ENCODE peak calls at places on chromosomes 16 and 17, in eight cellular contexts. Q, K, T, G, H, N, D and U are unnamed samples.

GRCh38 chr17:3963214-3964201 is 729 bp downstream of the ATP2A3 start:
- DNase-seq in Q (peak), K (peak), T (no peak), G (no peak), H (peak), N (peak), D (peak), U (peak)

GRCh38 chr17:74713199-74713755 is 554 bp upstream of the CD300LF start:
- DNase-seq in Q (no peak), K (peak), T (no peak), G (no peak), H (no peak), N (no peak), D (no peak), U (no peak)

GRCh38 chr16:88936913-88937666 is 39.9 kb downstream of the CBFA2T3 start:
- DNase-seq in Q (no peak), K (peak), T (no peak), G (no peak), H (no peak), N (no peak), D (no peak), U (no peak)

GRCh38 chr16:14070877-14071575 is at the start of gene MRTFB:
- DNase-seq in Q (peak), K (peak), T (peak), G (peak), H (peak), N (peak), D (peak), U (peak)

GRCh38 chr16:15403392-15403995 is 7.9 kb downstream of the MPV17L start:
- DNase-seq in Q (no peak), K (no peak), T (peak), G (peak), H (no peak), N (no peak), D (no peak), U (no peak)

GRCh38 chr17:30554839-30555751 is 77.9 kb downstream of the GOSR1 start:
- DNase-seq in Q (no peak), K (peak), T (peak), G (peak), H (peak), N (peak), D (no peak), U (peak)

GRCh38 chr17:82973456-82974135 is 105.8 kb upstream of the METRNL start:
- DNase-seq in Q (no peak), K (no peak), T (no peak), G (no peak), H (no peak), N (no peak), D (no peak), U (no peak)

GRCh38 chr16:17846030-17846429 is 375.3 kb upstream of the XYLT1 start:
- DNase-seq in Q (no peak), K (no peak), T (no peak), G (no peak), H (no peak), N (no peak), D (no peak), U (no peak)

GRCh38 chr17:28528329-28529011 is 22.3 kb downstream of the FOXN1 start:
- DNase-seq in Q (no peak), K (no peak), T (peak), G (peak), H (no peak), N (peak), D (no peak), U (no peak)

GRCh38 chr17:17254026-17254425 is 17.1 kb upstream of the FLCN start:
- DNase-seq in Q (no peak), K (no peak), T (peak), G (no peak), H (no peak), N (no peak), D (no peak), U (no peak)

GRCh38 chr16:87074635-87075318 is 242.4 kb downstream of the C16orf95 start:
- DNase-seq in Q (peak), K (no peak), T (no peak), G (no peak), H (no peak), N (peak), D (no peak), U (no peak)

GRCh38 chr16:2178321-2179106 is 17.9 kb downstream of the CASKIN1 start:
- DNase-seq in Q (no peak), K (no peak), T (peak), G (no peak), H (no peak), N (no peak), D (peak), U (peak)

GRCh38 chr17:41512789-41513547 is 5.7 kb downstream of the KRT15 start:
- DNase-seq in Q (no peak), K (no peak), T (no peak), G (no peak), H (no peak), N (no peak), D (no peak), U (no peak)

GRCh38 chr16:53756329-53756996 is 52.5 kb downstream of the FTO start:
- DNase-seq in Q (no peak), K (no peak), T (no peak), G (peak), H (no peak), N (no peak), D (no peak), U (no peak)

GRCh38 chr17:80232438-80232837 is 12.2 kb downstream of the SLC26A11 start:
- DNase-seq in Q (no peak), K (no peak), T (no peak), G (no peak), H (no peak), N (no peak), D (no peak), U (no peak)

GRCh38 chr16:65919116-65919515 is 447.4 kb upstream of the CDH5 start:
- DNase-seq in Q (no peak), K (no peak), T (no peak), G (no peak), H (no peak), N (no peak), D (no peak), U (no peak)

GRCh38 chr16:19718624-19718965 is 524 bp downstream of the IQCK start:
- DNase-seq in Q (no peak), K (no peak), T (no peak), G (no peak), H (no peak), N (no peak), D (peak), U (no peak)

GRCh38 chr17:66468241-66469087 is 166.1 kb downstream of the PRKCA start:
- DNase-seq in Q (no peak), K (no peak), T (peak), G (peak), H (no peak), N (no peak), D (no peak), U (no peak)

GRCh38 chr17:59669411-59669810 is 37.8 kb downstream of the PTRH2 start:
- DNase-seq in Q (no peak), K (no peak), T (no peak), G (no peak), H (no peak), N (no peak), D (no peak), U (no peak)

GRCh38 chr16:68289621-68290329 is 21.0 kb downstream of the SLC7A6OS start:
- DNase-seq in Q (no peak), K (peak), T (peak), G (no peak), H (peak), N (peak), D (no peak), U (no peak)

GRCh38 chr16:68478526-68479249 is 30.4 kb upstream of the SMPD3 start:
- DNase-seq in Q (no peak), K (peak), T (no peak), G (no peak), H (no peak), N (no peak), D (no peak), U (no peak)

GRCh38 chr17:6815775-6816174 is 15.8 kb downstream of the TEKT1 start:
- DNase-seq in Q (no peak), K (no peak), T (no peak), G (peak), H (no peak), N (no peak), D (no peak), U (no peak)

GRCh38 chr17:32486091-32486700 is 597 bp upstream of the CDK5R1 start:
- DNase-seq in Q (peak), K (peak), T (peak), G (peak), H (no peak), N (peak), D (peak), U (peak)

GRCh38 chr16:16879567-16880251 is 500.8 kb downstream of the NPIPA7 start:
- DNase-seq in Q (no peak), K (no peak), T (no peak), G (no peak), H (no peak), N (no peak), D (no peak), U (no peak)

GRCh38 chr17:39699818-39700147 is at the start of gene ERBB2:
- DNase-seq in Q (no peak), K (no peak), T (peak), G (peak), H (no peak), N (peak), D (peak), U (peak)

GRCh38 chr17:44083250-44083849 is 12.8 kb downstream of the G6PC3 start:
- DNase-seq in Q (no peak), K (no peak), T (no peak), G (peak), H (no peak), N (no peak), D (no peak), U (peak)
- TF ChIP-seq CTCF in Q (no peak), K (no peak), T (peak), G (peak), H (no peak), N (no peak), D (no peak), U (no peak)

GRCh38 chr17:21374455-21375161 is 1.5 kb upstream of the KCNJ12 start:
- DNase-seq in Q (no peak), K (no peak), T (peak), G (peak), H (no peak), N (no peak), D (no peak), U (no peak)
- TF ChIP-seq CTCF in Q (no peak), K (no peak), T (no peak), G (peak), H (no peak), N (no peak), D (no peak), U (no peak)

GRCh38 chr16:791131-791530 is 2.7 kb downstream of the CHTF18 start:
- DNase-seq in Q (no peak), K (no peak), T (no peak), G (no peak), H (no peak), N (no peak), D (no peak), U (no peak)

GRCh38 chr16:793414-793813 is 5.0 kb downstream of the CHTF18 start:
- DNase-seq in Q (peak), K (no peak), T (no peak), G (no peak), H (no peak), N (no peak), D (no peak), U (no peak)

GRCh38 chr16:790086-790485 is 1.7 kb downstream of the CHTF18 start:
- DNase-seq in Q (no peak), K (no peak), T (no peak), G (no peak), H (no peak), N (no peak), D (no peak), U (no peak)

GRCh38 chr16:794091-794842 is 5.8 kb downstream of the CHTF18 start:
- DNase-seq in Q (no peak), K (no peak), T (no peak), G (no peak), H (no peak), N (no peak), D (no peak), U (no peak)

DNA sequence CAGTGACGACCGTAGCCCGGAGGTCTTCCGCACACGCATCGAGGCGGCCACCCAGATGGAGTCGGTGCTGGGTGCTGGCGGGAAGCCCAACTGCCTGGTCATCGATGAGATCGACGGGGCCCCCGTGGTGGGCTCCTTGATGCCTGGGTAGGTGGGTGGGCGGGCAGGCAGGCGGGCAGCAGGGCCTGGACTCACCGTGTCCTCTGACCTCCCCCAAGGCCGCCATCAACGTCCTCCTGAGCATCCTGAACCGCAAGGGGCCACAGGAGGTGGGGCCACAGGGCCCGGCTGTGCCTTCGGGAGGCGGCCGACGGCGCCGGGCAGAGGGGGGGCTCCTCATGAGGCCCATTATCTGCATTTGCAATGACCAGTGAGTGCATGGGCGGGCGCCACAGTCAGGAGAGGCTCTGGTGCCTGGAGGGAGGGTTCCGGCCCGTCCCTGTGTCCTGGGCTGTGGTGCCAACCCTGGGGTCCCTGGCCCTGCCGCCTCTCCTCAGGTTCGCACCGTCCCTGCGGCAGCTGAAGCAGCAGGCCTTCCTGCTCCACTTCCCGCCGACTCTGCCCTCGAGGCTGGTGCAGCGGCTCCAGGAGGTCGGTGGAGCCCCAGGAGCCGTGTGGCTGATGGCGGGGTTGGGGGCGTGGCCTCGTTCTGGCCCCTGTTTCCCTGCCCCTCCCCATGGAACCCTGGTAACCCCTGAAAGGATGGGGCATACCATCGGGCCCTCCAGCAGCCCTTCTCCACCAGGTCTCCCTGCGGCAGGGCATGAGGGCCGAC is 4.0 kb downstream of the CHTF18 start:
- DNase-seq in Q (peak), K (no peak), T (no peak), G (no peak), H (no peak), N (no peak), D (no peak), U (no peak)
- TF ChIP-seq CTCF in Q (no peak), K (no peak), T (no peak), G (no peak), H (no peak), N (no peak), D (no peak), U (no peak)

GRCh38 chr16:48272837-48273421 is 25.6 kb upstream of the ABCC11 start:
- DNase-seq in Q (no peak), K (no peak), T (no peak), G (no peak), H (no peak), N (no peak), D (peak), U (no peak)

GRCh38 chr16:48269011-48269410 is 21.7 kb upstream of the ABCC11 start:
- DNase-seq in Q (no peak), K (no peak), T (no peak), G (no peak), H (no peak), N (no peak), D (no peak), U (no peak)

GRCh38 chr16:48274476-48274875 is 27.1 kb upstream of the ABCC11 start:
- DNase-seq in Q (no peak), K (no peak), T (no peak), G (no peak), H (no peak), N (no peak), D (no peak), U (no peak)

GRCh38 chr16:48276102-48276501 is 28.8 kb upstream of the ABCC11 start:
- DNase-seq in Q (no peak), K (no peak), T (no peak), G (no peak), H (no peak), N (no peak), D (peak), U (no peak)

DNA sequence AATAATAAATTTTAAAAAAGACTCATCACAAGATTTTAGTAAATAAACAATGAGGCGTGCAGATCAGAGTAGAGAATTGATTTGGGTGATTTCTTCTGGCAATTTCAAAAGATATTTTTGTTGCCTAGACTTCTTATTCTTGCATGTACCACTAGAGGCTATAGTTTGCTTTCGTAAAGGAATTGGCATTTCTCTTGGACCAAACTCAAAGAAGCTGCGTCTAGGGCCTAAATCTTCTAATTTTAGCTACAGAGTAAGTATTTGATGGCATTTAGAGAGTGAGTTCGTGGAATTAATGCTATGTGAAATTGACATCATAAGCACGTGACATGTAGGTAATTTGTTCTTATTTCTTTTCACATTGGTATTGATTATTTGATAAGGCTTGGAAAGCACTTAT is 24.4 kb upstream of the ABCC11 start:
- DNase-seq in Q (no peak), K (no peak), T (peak), G (no peak), H (no peak), N (no peak), D (no peak), U (no peak)
- TF ChIP-seq CTCF in Q (no peak), K (no peak), T (no peak), G (no peak), H (no peak), N (no peak), D (no peak), U (no peak)

DNA sequence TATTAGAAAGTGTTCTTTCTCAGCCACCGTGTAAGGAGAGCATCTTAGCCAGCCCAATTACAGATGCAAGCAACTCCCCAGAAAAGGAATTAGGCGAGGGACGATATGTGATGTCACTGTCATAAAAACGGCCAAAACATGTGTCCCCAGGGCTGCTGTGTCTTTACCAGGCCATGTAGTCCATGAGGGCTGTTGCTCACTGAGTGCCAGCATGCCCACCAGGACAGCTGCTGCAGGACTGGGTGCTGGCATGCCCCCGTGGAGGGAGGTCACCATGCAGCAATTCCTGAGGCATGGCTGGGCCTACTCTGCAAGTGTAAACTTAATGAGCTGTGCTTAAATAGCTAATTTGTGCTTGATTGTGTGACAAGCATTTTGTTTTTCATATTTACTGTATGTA is 156.9 kb downstream of the LGALS9B start:
- DNase-seq in Q (no peak), K (no peak), T (no peak), G (no peak), H (no peak), N (no peak), D (no peak), U (no peak)
- TF ChIP-seq CTCF in Q (no peak), K (no peak), T (no peak), G (no peak), H (no peak), N (no peak), D (no peak), U (no peak)

GRCh38 chr16:31298958-31299357 is 39.2 kb downstream of the ITGAM start:
- DNase-seq in Q (no peak), K (no peak), T (no peak), G (peak), H (no peak), N (no peak), D (no peak), U (no peak)
- TF ChIP-seq CTCF in Q (peak), K (no peak), T (no peak), G (peak), H (no peak), N (peak), D (peak), U (no peak)

GRCh38 chr17:73393962-73394361 is 82.2 kb upstream of the CDC42EP4 start:
- DNase-seq in Q (no peak), K (peak), T (peak), G (peak), H (no peak), N (no peak), D (no peak), U (no peak)

GRCh38 chr17:73396429-73397277 is 84.9 kb upstream of the CDC42EP4 start:
- DNase-seq in Q (no peak), K (peak), T (peak), G (no peak), H (no peak), N (no peak), D (peak), U (no peak)

GRCh38 chr17:73393381-73393780 is 81.6 kb upstream of the CDC42EP4 start:
- DNase-seq in Q (no peak), K (no peak), T (no peak), G (no peak), H (no peak), N (no peak), D (no peak), U (no peak)

GRCh38 chr17:73397278-73397826 is 85.6 kb upstream of the CDC42EP4 start:
- DNase-seq in Q (no peak), K (peak), T (no peak), G (no peak), H (no peak), N (no peak), D (no peak), U (no peak)

GRCh38 chr17:73394523-73395450 is 83.0 kb upstream of the CDC42EP4 start:
- DNase-seq in Q (no peak), K (peak), T (no peak), G (no peak), H (no peak), N (no peak), D (no peak), U (no peak)
- TF ChIP-seq CTCF in Q (no peak), K (no peak), T (no peak), G (no peak), H (no peak), N (no peak), D (no peak), U (no peak)